ENCODE peak calls at places on chromosomes 11 and 22, in ten cellular contexts. N is CD8-positive, alpha-beta memory T cell; E is heart left ventricle; F is A549; U is upper lobe of right lung; D is adipocyte; M is IMR-90; W is fibroblast of lung; Z is ovary; X is SJSA1. S is an unnamed sample. For H3K9me3, the result is how much of the 10 kb centered on the place peaks cover.

GRCh38 chr11:90288207-90288821 is 65.5 kb upstream of the CHORDC1 start:
- DNase-seq in W (peak), N (no peak), M (peak), X (no peak), Z (no peak), E (no peak), F (peak), U (no peak), D (peak), S (no peak)

GRCh38 chr22:23704829-23705228 is 14.0 kb downstream of the RGL4 start:
- DNase-seq in D (no peak), F (no peak), X (no peak), E (no peak), Z (no peak), W (no peak), U (no peak), N (no peak), M (no peak), S (no peak)

GRCh38 chr11:61976420-61976800 is 9.0 kb upstream of the FTH1 start:
- DNase-seq in M (no peak), Z (no peak), N (no peak), W (no peak), X (no peak), E (no peak), D (no peak), F (no peak), U (no peak), S (no peak)

GRCh38 chr11:10651579-10652361 is 41.8 kb downstream of the IRAG1 start:
- DNase-seq in N (no peak), Z (no peak), W (no peak), U (peak), D (no peak), F (no peak), X (no peak), E (peak), M (no peak), S (no peak)

GRCh38 chr11:109037856-109038780 is 373.2 kb downstream of the DDX10 start:
- DNase-seq in D (peak), F (no peak), Z (no peak), W (peak), M (peak), E (no peak), X (peak), N (no peak), U (no peak), S (no peak)

GRCh38 chr11:116613201-116613910 is 159.4 kb downstream of the BUD13 start:
- DNase-seq in U (no peak), E (no peak), M (no peak), Z (no peak), X (no peak), N (no peak), W (no peak), D (no peak), F (no peak), S (no peak)

GRCh38 chr22:30182365-30182764 is 64.2 kb downstream of the LIF start:
- DNase-seq in U (no peak), M (peak), Z (no peak), E (no peak), D (no peak), N (no peak), X (no peak), F (no peak), W (peak), S (no peak)

GRCh38 chr22:29014301-29014700 is 47.3 kb downstream of the C22orf31 start:
- DNase-seq in X (no peak), D (no peak), F (no peak), U (no peak), W (no peak), M (no peak), N (no peak), Z (no peak), E (no peak), S (no peak)

GRCh38 chr11:34624069-34624468 is 3.2 kb downstream of the EHF start:
- DNase-seq in X (no peak), W (no peak), F (no peak), M (no peak), D (no peak), Z (no peak), U (peak), E (no peak), N (peak), S (no peak)
- H3K4me3 ChIP-seq in X (no peak), W (no peak), F (no peak), M (no peak), D (no peak), Z (no peak), U (peak), E (no peak), N (no peak), S (no peak)

DNA sequence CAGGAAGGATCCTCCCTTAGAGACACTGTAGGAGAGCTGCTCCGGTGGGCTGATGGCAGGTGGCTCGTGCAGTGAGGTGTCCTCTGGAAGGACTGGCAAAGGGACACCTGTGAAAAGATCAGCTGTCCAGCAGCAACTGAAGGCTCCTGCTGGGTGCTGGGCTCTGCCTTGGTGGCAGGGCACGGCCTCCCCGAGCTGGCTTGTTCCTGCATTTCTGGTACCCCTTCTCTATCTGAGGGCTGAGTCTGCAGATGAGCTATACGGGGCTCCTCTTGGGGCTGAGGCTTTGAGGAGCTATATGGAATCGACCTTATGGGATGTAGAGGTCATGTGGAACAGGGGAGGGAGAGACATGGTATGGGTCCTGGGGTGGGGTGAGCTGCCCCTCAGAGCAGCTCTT is 875.8 kb downstream of the BRD1 start:
- DNase-seq in W (no peak), M (no peak), X (no peak), N (no peak), F (no peak), U (no peak), D (no peak), Z (no peak), E (no peak), S (no peak)
- H3K9me3 ChIP-seq in W (under half), M (half or more), X (under half), N (under half), F (under half), U (under half), D (under half), Z (under half), E (under half), S (under half)

GRCh38 chr11:86696004-86696403 is 23.6 kb upstream of the ME3 start:
- DNase-seq in X (no peak), U (no peak), W (peak), Z (no peak), D (peak), N (no peak), M (peak), E (no peak), F (peak), S (no peak)
- H3K4me3 ChIP-seq in X (no peak), U (no peak), W (no peak), Z (no peak), D (peak), N (no peak), M (no peak), E (no peak), F (no peak), S (no peak)

GRCh38 chr11:37597776-37598175 is 999.7 kb upstream of the RAG2 start:
- DNase-seq in Z (no peak), M (no peak), F (no peak), N (no peak), X (no peak), E (no peak), W (no peak), U (no peak), D (no peak), S (no peak)
- H3K9me3 ChIP-seq in Z (under half), M (under half), F (under half), N (under half), X (under half), E (under half), W (under half), U (under half), D (under half), S (under half)